ENCODE peak calls at places on chromosome 10, in six cellular contexts. One of them, this sample, is unnamed. For H3K4me1, the result is how much of the 10 kb centered on the place peaks cover.

GRCh38 chr10:96606216-96606615 is 19.4 kb upstream of the TM9SF3 start:
- DNase-seq in Peyer's patch: no peak
- DNase-seq in left ventricle myocardium inferior: no peak
- DNase-seq in neural progenitor cell: no peak
- DNase-seq in cardiac muscle cell: no peak
- DNase-seq in HCT116: no peak
- DNase-seq in this sample: no peak

GRCh38 chr10:33214174-33214573 is 120.3 kb downstream of the NRP1 start:
- DNase-seq in cardiac muscle cell: no peak
- DNase-seq in neural progenitor cell: no peak
- DNase-seq in Peyer's patch: no peak
- DNase-seq in HCT116: no peak
- DNase-seq in left ventricle myocardium inferior: no peak
- DNase-seq in this sample: no peak

GRCh38 chr10:84493951-84494848 is 165.8 kb downstream of the CCSER2 start:
- DNase-seq in neural progenitor cell: no peak
- DNase-seq in Peyer's patch: no peak
- DNase-seq in left ventricle myocardium inferior: no peak
- DNase-seq in cardiac muscle cell: no peak
- DNase-seq in HCT116: peak
- DNase-seq in this sample: no peak

GRCh38 chr10:92239600-92240288 is 51.1 kb downstream of the CPEB3 start:
- DNase-seq in HCT116: no peak
- DNase-seq in neural progenitor cell: peak
- DNase-seq in left ventricle myocardium inferior: peak
- DNase-seq in cardiac muscle cell: peak
- DNase-seq in Peyer's patch: peak
- DNase-seq in this sample: peak

GRCh38 chr10:100318201-100318600 is 11.8 kb downstream of the PKD2L1 start:
- DNase-seq in left ventricle myocardium inferior: no peak
- DNase-seq in neural progenitor cell: no peak
- DNase-seq in Peyer's patch: no peak
- DNase-seq in HCT116: no peak
- DNase-seq in cardiac muscle cell: no peak
- DNase-seq in this sample: no peak

GRCh38 chr10:24519950-24520349 is 203.7 kb downstream of the ARHGAP21 start:
- DNase-seq in cardiac muscle cell: no peak
- DNase-seq in HCT116: no peak
- DNase-seq in neural progenitor cell: peak
- DNase-seq in left ventricle myocardium inferior: no peak
- DNase-seq in Peyer's patch: no peak
- DNase-seq in this sample: peak

GRCh38 chr10:30182191-30183075 is 123.0 kb upstream of the JCAD start:
- DNase-seq in neural progenitor cell: no peak
- DNase-seq in left ventricle myocardium inferior: no peak
- DNase-seq in HCT116: no peak
- DNase-seq in cardiac muscle cell: peak
- DNase-seq in Peyer's patch: no peak
- DNase-seq in this sample: no peak

GRCh38 chr10:15737635-15738034 is 17.9 kb upstream of the ITGA8 start:
- DNase-seq in cardiac muscle cell: no peak
- DNase-seq in HCT116: no peak
- DNase-seq in Peyer's patch: no peak
- DNase-seq in neural progenitor cell: no peak
- DNase-seq in left ventricle myocardium inferior: no peak
- DNase-seq in this sample: no peak

GRCh38 chr10:47402681-47403301 is 18.7 kb upstream of the ZNF488 start:
- DNase-seq in HCT116: peak
- DNase-seq in Peyer's patch: peak
- DNase-seq in cardiac muscle cell: peak
- DNase-seq in left ventricle myocardium inferior: peak
- DNase-seq in neural progenitor cell: peak
- DNase-seq in this sample: no peak

GRCh38 chr10:4650109-4650508 is 175.9 kb upstream of the AKR1E2 start:
- DNase-seq in left ventricle myocardium inferior: no peak
- DNase-seq in cardiac muscle cell: no peak
- DNase-seq in neural progenitor cell: no peak
- DNase-seq in HCT116: no peak
- DNase-seq in Peyer's patch: no peak
- DNase-seq in this sample: no peak

GRCh38 chr10:10222288-10222945 is 795.3 kb upstream of the CELF2 start:
- DNase-seq in Peyer's patch: no peak
- DNase-seq in neural progenitor cell: no peak
- DNase-seq in cardiac muscle cell: no peak
- DNase-seq in left ventricle myocardium inferior: no peak
- DNase-seq in HCT116: no peak
- DNase-seq in this sample: no peak

GRCh38 chr10:119129721-119130120 is 25.8 kb downstream of the DENND10 start:
- DNase-seq in Peyer's patch: no peak
- DNase-seq in left ventricle myocardium inferior: no peak
- DNase-seq in neural progenitor cell: no peak
- DNase-seq in HCT116: no peak
- DNase-seq in cardiac muscle cell: no peak
- DNase-seq in this sample: no peak

GRCh38 chr10:32419615-32420014 is 26.3 kb upstream of the CCDC7 start:
- DNase-seq in HCT116: no peak
- DNase-seq in neural progenitor cell: no peak
- DNase-seq in left ventricle myocardium inferior: no peak
- DNase-seq in Peyer's patch: no peak
- DNase-seq in cardiac muscle cell: no peak
- DNase-seq in this sample: no peak

GRCh38 chr10:36254191-36254590 is 612.1 kb upstream of the FZD8 start:
- DNase-seq in HCT116: no peak
- DNase-seq in cardiac muscle cell: peak
- DNase-seq in left ventricle myocardium inferior: peak
- DNase-seq in Peyer's patch: no peak
- DNase-seq in neural progenitor cell: no peak
- DNase-seq in this sample: no peak

GRCh38 chr10:27743736-27744477 is 1.7 kb downstream of the MKX start:
- DNase-seq in cardiac muscle cell: peak
- DNase-seq in HCT116: no peak
- DNase-seq in neural progenitor cell: peak
- DNase-seq in Peyer's patch: peak
- DNase-seq in left ventricle myocardium inferior: no peak
- DNase-seq in this sample: no peak

GRCh38 chr10:69467928-69468770 is 16.9 kb downstream of the TSPAN15 start:
- DNase-seq in cardiac muscle cell: no peak
- DNase-seq in HCT116: no peak
- DNase-seq in neural progenitor cell: peak
- DNase-seq in left ventricle myocardium inferior: no peak
- DNase-seq in Peyer's patch: no peak
- DNase-seq in this sample: no peak

GRCh38 chr10:98377001-98377400 is 38.0 kb downstream of the PYROXD2 start:
- DNase-seq in Peyer's patch: no peak
- DNase-seq in left ventricle myocardium inferior: no peak
- DNase-seq in cardiac muscle cell: no peak
- DNase-seq in neural progenitor cell: no peak
- DNase-seq in HCT116: no peak
- DNase-seq in this sample: no peak

GRCh38 chr10:131167036-131167860 is 144.3 kb downstream of the TCERG1L start:
- DNase-seq in left ventricle myocardium inferior: no peak
- DNase-seq in neural progenitor cell: no peak
- DNase-seq in cardiac muscle cell: no peak
- DNase-seq in Peyer's patch: peak
- DNase-seq in HCT116: no peak
- DNase-seq in this sample: no peak

GRCh38 chr10:10677479-10677878 is 340.2 kb upstream of the CELF2 start:
- DNase-seq in neural progenitor cell: peak
- DNase-seq in Peyer's patch: no peak
- DNase-seq in HCT116: no peak
- DNase-seq in cardiac muscle cell: peak
- DNase-seq in left ventricle myocardium inferior: peak
- DNase-seq in this sample: no peak

GRCh38 chr10:73126343-73126742 is 16.1 kb downstream of the NUDT13 start:
- DNase-seq in Peyer's patch: no peak
- DNase-seq in HCT116: no peak
- DNase-seq in neural progenitor cell: no peak
- DNase-seq in left ventricle myocardium inferior: no peak
- DNase-seq in cardiac muscle cell: no peak
- DNase-seq in this sample: no peak

GRCh38 chr10:104993085-104993484 is 352.0 kb downstream of the SORCS3 start:
- DNase-seq in Peyer's patch: no peak
- DNase-seq in neural progenitor cell: peak
- DNase-seq in HCT116: no peak
- DNase-seq in cardiac muscle cell: no peak
- DNase-seq in left ventricle myocardium inferior: no peak
- DNase-seq in this sample: no peak

GRCh38 chr10:126565456-126565855 is 105.0 kb downstream of the C10orf90 start:
- DNase-seq in cardiac muscle cell: no peak
- DNase-seq in Peyer's patch: no peak
- DNase-seq in HCT116: no peak
- DNase-seq in left ventricle myocardium inferior: no peak
- DNase-seq in neural progenitor cell: peak
- DNase-seq in this sample: no peak

GRCh38 chr10:62062752-62063512 is 161.4 kb downstream of the ARID5B start:
- DNase-seq in Peyer's patch: no peak
- DNase-seq in cardiac muscle cell: no peak
- DNase-seq in neural progenitor cell: no peak
- DNase-seq in left ventricle myocardium inferior: no peak
- DNase-seq in HCT116: no peak
- DNase-seq in this sample: no peak

GRCh38 chr10:117221156-117221711 is 19.7 kb upstream of the SLC18A2 start:
- DNase-seq in cardiac muscle cell: no peak
- DNase-seq in neural progenitor cell: peak
- DNase-seq in HCT116: peak
- DNase-seq in Peyer's patch: no peak
- DNase-seq in left ventricle myocardium inferior: no peak
- DNase-seq in this sample: no peak

DNA sequence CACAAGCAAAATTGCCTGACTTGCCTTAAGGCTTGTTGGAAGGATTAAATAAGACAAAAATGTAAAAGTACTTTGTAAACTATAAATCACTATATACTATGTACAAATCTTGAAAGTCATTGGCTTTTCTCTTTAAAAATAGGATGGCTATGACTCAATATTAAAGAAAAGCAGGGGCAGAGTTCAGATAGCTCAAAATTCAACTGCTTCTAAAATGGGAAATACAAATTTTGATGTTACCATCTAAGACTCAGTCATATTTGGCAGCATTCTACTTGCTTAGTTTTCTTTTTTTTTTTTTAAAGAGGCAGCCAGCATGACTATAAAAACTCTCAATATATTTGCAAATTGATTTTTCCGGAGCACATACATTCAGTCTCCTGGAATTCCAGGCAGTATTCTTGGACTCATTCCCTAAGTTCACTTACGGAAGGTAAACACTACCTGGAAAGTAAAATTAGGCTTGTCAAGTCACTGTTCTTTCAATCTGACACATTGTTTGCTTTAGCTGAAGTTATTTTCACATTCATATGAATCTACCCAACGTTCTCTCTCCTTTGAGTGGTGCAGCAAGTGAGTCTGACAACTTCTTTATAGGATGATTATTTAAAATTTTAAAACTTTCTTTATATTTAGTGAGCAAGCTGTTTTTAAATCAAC is 133.8 kb upstream of the CCDC6 start:
- DNase-seq in neural progenitor cell: no peak
- DNase-seq in Peyer's patch: no peak
- DNase-seq in cardiac muscle cell: no peak
- DNase-seq in HCT116: no peak
- DNase-seq in left ventricle myocardium inferior: no peak
- DNase-seq in this sample: no peak
- H3K4me3 ChIP-seq in neural progenitor cell: no peak
- H3K4me3 ChIP-seq in Peyer's patch: no peak
- H3K4me3 ChIP-seq in cardiac muscle cell: no peak
- H3K4me3 ChIP-seq in HCT116: no peak
- H3K4me3 ChIP-seq in left ventricle myocardium inferior: no peak
- H3K4me3 ChIP-seq in this sample: no peak

DNA sequence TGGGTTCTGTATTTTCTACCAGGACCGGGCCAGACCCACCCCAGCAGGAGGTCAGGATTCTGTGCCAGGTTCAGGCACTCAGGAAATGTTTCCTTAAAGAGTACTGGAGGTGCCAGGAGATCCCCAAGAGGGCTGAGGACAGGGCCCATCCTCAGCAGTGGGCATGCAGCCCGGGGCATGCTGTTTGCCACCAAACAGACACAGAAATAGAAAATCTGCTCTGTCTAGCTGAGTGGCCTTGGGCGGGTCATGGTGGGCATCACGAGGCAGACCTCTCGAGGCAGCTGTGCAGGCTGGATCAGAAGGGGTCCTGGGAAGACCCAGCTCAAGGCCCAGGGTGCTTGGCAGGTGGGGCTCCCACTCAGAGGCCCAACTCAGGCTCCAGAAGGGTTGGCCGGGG is 105.0 kb downstream of the FAM53B start:
- DNase-seq in neural progenitor cell: no peak
- DNase-seq in cardiac muscle cell: no peak
- DNase-seq in left ventricle myocardium inferior: no peak
- DNase-seq in HCT116: no peak
- DNase-seq in Peyer's patch: no peak
- DNase-seq in this sample: no peak
- H3K4me1 ChIP-seq in neural progenitor cell: under half
- H3K4me1 ChIP-seq in cardiac muscle cell: under half
- H3K4me1 ChIP-seq in left ventricle myocardium inferior: half or more
- H3K4me1 ChIP-seq in HCT116: under half
- H3K4me1 ChIP-seq in Peyer's patch: under half
- H3K4me1 ChIP-seq in this sample: half or more

DNA sequence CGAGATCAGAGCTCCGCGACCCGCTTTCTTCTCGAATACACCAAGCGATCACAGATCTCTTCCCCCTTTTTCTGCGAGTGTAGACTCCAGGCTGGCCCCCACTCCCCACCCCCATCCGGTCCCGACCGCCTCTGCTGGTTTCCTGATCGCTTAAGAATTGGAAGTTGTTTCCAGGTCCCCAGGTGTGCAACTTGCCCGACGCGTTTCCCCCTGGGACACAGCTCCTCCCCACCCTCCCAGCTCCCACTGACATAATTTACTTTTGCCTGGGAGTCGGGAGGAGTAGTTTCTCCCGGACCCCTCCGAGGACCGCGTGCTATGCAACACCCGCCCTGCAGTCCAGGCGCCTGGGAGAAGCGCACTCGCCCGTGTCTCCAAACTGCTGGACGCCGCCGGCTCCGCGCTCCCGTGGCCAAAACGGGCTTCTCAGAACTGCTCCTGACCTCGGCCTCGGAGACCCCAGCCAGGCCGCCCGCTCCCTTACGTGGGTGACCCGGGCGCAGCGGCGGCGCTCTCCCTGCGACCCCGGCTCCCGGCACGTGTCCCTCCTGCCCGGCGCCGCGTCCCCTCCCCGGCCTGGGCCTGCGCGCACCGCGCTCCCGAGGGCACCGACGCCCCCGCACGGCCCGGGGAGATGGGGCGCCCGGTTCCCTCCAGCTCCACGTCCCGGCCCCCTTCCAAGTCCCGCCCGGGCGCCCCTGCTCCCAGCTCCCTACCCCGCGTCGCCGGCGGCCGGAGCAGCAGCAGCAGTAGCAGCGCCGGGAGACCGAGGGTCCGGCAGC is 463 bp downstream of the IL15RA start:
- DNase-seq in cardiac muscle cell: peak
- DNase-seq in Peyer's patch: peak
- DNase-seq in left ventricle myocardium inferior: peak
- DNase-seq in HCT116: peak
- DNase-seq in neural progenitor cell: peak
- DNase-seq in this sample: peak
- H3K27ac ChIP-seq in cardiac muscle cell: no peak
- H3K27ac ChIP-seq in Peyer's patch: peak
- H3K27ac ChIP-seq in left ventricle myocardium inferior: peak
- H3K27ac ChIP-seq in HCT116: peak
- H3K27ac ChIP-seq in neural progenitor cell: no peak
- H3K27ac ChIP-seq in this sample: peak

GRCh38 chr10:22335204-22335956 is 9.9 kb upstream of the SPAG6 start:
- DNase-seq in HCT116: no peak
- DNase-seq in cardiac muscle cell: peak
- DNase-seq in neural progenitor cell: peak
- DNase-seq in Peyer's patch: peak
- DNase-seq in left ventricle myocardium inferior: no peak
- DNase-seq in this sample: peak
- H3K4me3 ChIP-seq in HCT116: no peak
- H3K4me3 ChIP-seq in cardiac muscle cell: peak
- H3K4me3 ChIP-seq in neural progenitor cell: peak
- H3K4me3 ChIP-seq in Peyer's patch: peak
- H3K4me3 ChIP-seq in left ventricle myocardium inferior: peak
- H3K4me3 ChIP-seq in this sample: peak

GRCh38 chr10:102645741-102646609 is 1.7 kb downstream of the TRIM8 start:
- DNase-seq in cardiac muscle cell: peak
- DNase-seq in Peyer's patch: peak
- DNase-seq in HCT116: peak
- DNase-seq in neural progenitor cell: peak
- DNase-seq in left ventricle myocardium inferior: peak
- DNase-seq in this sample: peak
- H3K4me1 ChIP-seq in cardiac muscle cell: under half
- H3K4me1 ChIP-seq in Peyer's patch: under half
- H3K4me1 ChIP-seq in HCT116: under half
- H3K4me1 ChIP-seq in neural progenitor cell: half or more
- H3K4me1 ChIP-seq in left ventricle myocardium inferior: half or more
- H3K4me1 ChIP-seq in this sample: half or more